ENCODE peak calls at places on chromosomes 7 and 10, in five cellular contexts. V, N, F, C and M are unnamed samples.
A peak's percentile ranks its signal among the peaks of the same experiment; 100 is the strongest.

GRCh38 chr7:102044984-102045673 is 227.7 kb downstream of the CUX1 start:
- DNase-seq in V (peak; percentile 75), N (peak; percentile 68), F (no peak), C (peak; percentile 65), M (peak; percentile 91)

GRCh38 chr7:101163281-101164070 is 1.9 kb downstream of the VGF start:
- DNase-seq in V (peak; percentile 63), N (no peak), F (no peak), C (no peak), M (no peak)

GRCh38 chr7:101818699-101819071 is 1.3 kb downstream of the CUX1 start:
- DNase-seq in V (no peak), N (no peak), F (no peak), C (no peak), M (no peak)

GRCh38 chr10:132388901-132389630 is 7.9 kb upstream of the PWWP2B start:
- DNase-seq in V (no peak), N (no peak), F (peak; percentile 17), C (peak; percentile 56), M (peak; percentile 47)

GRCh38 chr10:36493511-36493880 is 631.9 kb upstream of the ANKRD30A start:
- DNase-seq in V (no peak), N (peak; percentile 24), F (no peak), C (no peak), M (peak; percentile 18)

GRCh38 chr7:17696422-17696821 is 243.9 kb downstream of the SNX13 start:
- DNase-seq in V (peak; percentile 74), N (peak; percentile 90), F (no peak), C (peak; percentile 30), M (peak; percentile 42)

GRCh38 chr7:131578602-131579001 is 22.2 kb upstream of the PODXL start:
- DNase-seq in V (no peak), N (no peak), F (no peak), C (no peak), M (no peak)

GRCh38 chr7:43362652-43363428 is 220.1 kb upstream of the STK17A start:
- DNase-seq in V (peak; percentile 58), N (no peak), F (no peak), C (peak; percentile 14), M (peak; percentile 66)

GRCh38 chr7:71935674-71936073 is 476.5 kb downstream of the CALN1 start:
- DNase-seq in V (no peak), N (no peak), F (no peak), C (no peak), M (no peak)

GRCh38 chr10:97886264-97886663 is 36.6 kb downstream of the GOLGA7B start:
- DNase-seq in V (no peak), N (no peak), F (no peak), C (no peak), M (no peak)

GRCh38 chr7:26440993-26441636 is 149.5 kb downstream of the SNX10 start:
- DNase-seq in V (no peak), N (no peak), F (no peak), C (no peak), M (no peak)

GRCh38 chr10:91978585-91978984 is 55.0 kb downstream of the BTAF1 start:
- DNase-seq in V (no peak), N (no peak), F (no peak), C (no peak), M (no peak)

GRCh38 chr7:95420996-95421846 is 13.6 kb downstream of the PON2 start:
- DNase-seq in V (no peak), N (no peak), F (no peak), C (no peak), M (no peak)

GRCh38 chr10:116045957-116046356 is 227.0 kb downstream of the GFRA1 start:
- DNase-seq in V (no peak), N (no peak), F (no peak), C (no peak), M (no peak)

GRCh38 chr10:7146189-7146588 is 264.6 kb downstream of the SFMBT2 start:
- DNase-seq in V (no peak), N (no peak), F (no peak), C (no peak), M (no peak)

GRCh38 chr7:104142147-104142546 is 65.7 kb downstream of the ORC5 start:
- DNase-seq in V (no peak), N (no peak), F (no peak), C (no peak), M (no peak)

GRCh38 chr7:138258194-138258554 is 181.9 kb downstream of the AKR1D1 start:
- DNase-seq in V (no peak), N (no peak), F (no peak), C (no peak), M (no peak)

GRCh38 chr7:113015038-113015645 is 71.5 kb downstream of the GPR85 start:
- DNase-seq in V (peak; percentile 41), N (peak; percentile 11), F (no peak), C (no peak), M (peak; percentile 33)

GRCh38 chr10:24039331-24039730 is 169.6 kb upstream of the KIAA1217 start:
- DNase-seq in V (no peak), N (no peak), F (no peak), C (no peak), M (no peak)

GRCh38 chr7:20062932-20063331 is 154.3 kb downstream of the MACC1 start:
- DNase-seq in V (no peak), N (no peak), F (no peak), C (no peak), M (no peak)

GRCh38 chr10:34696423-34696822 is 118.7 kb downstream of the PARD3 start:
- DNase-seq in V (peak; percentile 64), N (peak; percentile 13), F (no peak), C (no peak), M (peak; percentile 55)

GRCh38 chr10:124680675-124681074 is 63.5 kb downstream of the FAM53B start:
- DNase-seq in V (no peak), N (no peak), F (no peak), C (no peak), M (peak; percentile 64)

GRCh38 chr7:111918461-111918860 is 287.7 kb downstream of the DOCK4 start:
- DNase-seq in V (no peak), N (no peak), F (no peak), C (no peak), M (no peak)

GRCh38 chr10:92240289-92241157 is 50.4 kb downstream of the CPEB3 start:
- DNase-seq in V (no peak), N (peak; percentile 69), F (peak; percentile 26), C (peak; percentile 35), M (peak; percentile 69)

GRCh38 chr7:144842377-144842851 is 6.6 kb upstream of the TPK1 start:
- DNase-seq in V (peak; percentile 40), N (no peak), F (no peak), C (no peak), M (no peak)

GRCh38 chr10:132511092-132511491 is 26.5 kb upstream of the INPP5A start:
- DNase-seq in V (no peak), N (no peak), F (no peak), C (peak; percentile 28), M (no peak)

GRCh38 chr7:100897111-100897608 is 1.5 kb upstream of the ACHE start:
- DNase-seq in V (no peak), N (no peak), F (peak; percentile 32), C (peak; percentile 73), M (peak; percentile 71)

GRCh38 chr7:6590645-6591110 is 857 bp downstream of the INTS15 start:
- DNase-seq in V (peak; percentile 10), N (no peak), F (no peak), C (no peak), M (no peak)

GRCh38 chr10:112835933-112836564 is 114.0 kb upstream of the TCF7L2 start:
- DNase-seq in V (no peak), N (no peak), F (no peak), C (peak; percentile 39), M (peak; percentile 29)

GRCh38 chr7:26633557-26633956 is 230.8 kb downstream of the SKAP2 start:
- DNase-seq in V (no peak), N (no peak), F (no peak), C (no peak), M (no peak)

GRCh38 chr7:79876769-79877362 is 257.8 kb upstream of the GNAI1 start:
- DNase-seq in V (peak; percentile 58), N (peak; percentile 35), F (no peak), C (no peak), M (no peak)

GRCh38 chr7:99375070-99375807 is 709 bp downstream of the ARPC1B start:
- DNase-seq in V (peak; percentile 74), N (peak; percentile 16), F (peak; percentile 59), C (peak; percentile 78), M (peak; percentile 91)

GRCh38 chr7:85719981-85720963 is 533.4 kb upstream of the SEMA3D start:
- DNase-seq in V (no peak), N (no peak), F (no peak), C (no peak), M (peak; percentile 56)

GRCh38 chr7:117621075-117621474 is 141.2 kb downstream of the CFTR start:
- DNase-seq in V (no peak), N (no peak), F (no peak), C (no peak), M (no peak)

GRCh38 chr10:13894412-13895093 is 307.8 kb downstream of the PRPF18 start:
- DNase-seq in V (peak; percentile 63), N (no peak), F (no peak), C (no peak), M (peak; percentile 27)

GRCh38 chr7:158393926-158394625 is 193.5 kb downstream of the PTPRN2 start:
- DNase-seq in V (no peak), N (no peak), F (no peak), C (no peak), M (no peak)

GRCh38 chr10:112950714-112951348 is 784 bp downstream of the TCF7L2 start:
- DNase-seq in V (peak; percentile 34), N (no peak), F (peak; percentile 29), C (peak; percentile 49), M (no peak)